ENCODE peak calls at places on chromosomes 1 and 21, in four cellular contexts. One of them, this sample, is unnamed.

GRCh38 chr1:52631759-52632331 is 1.1 kb upstream of the SHISAL2A start:
- DNase-seq in K562: peak
- DNase-seq in A549: no peak
- DNase-seq in HepG2: no peak
- DNase-seq in this sample: no peak

GRCh38 chr1:161810780-161811179 is 44.7 kb downstream of the ATF6 start:
- DNase-seq in K562: no peak
- DNase-seq in A549: no peak
- DNase-seq in HepG2: no peak
- DNase-seq in this sample: no peak

GRCh38 chr1:41773144-41773571 is 145.6 kb downstream of the HIVEP3 start:
- DNase-seq in K562: no peak
- DNase-seq in A549: no peak
- DNase-seq in HepG2: no peak
- DNase-seq in this sample: peak

GRCh38 chr1:238639861-238640260 is 746.5 kb upstream of the CHRM3 start:
- DNase-seq in K562: no peak
- DNase-seq in A549: no peak
- DNase-seq in HepG2: no peak
- DNase-seq in this sample: no peak

GRCh38 chr1:231576804-231577718 is 48.6 kb downstream of the TSNAX start:
- DNase-seq in K562: no peak
- DNase-seq in A549: peak
- DNase-seq in HepG2: peak
- DNase-seq in this sample: no peak

GRCh38 chr1:212471891-212472675 is 39.4 kb downstream of the NENF start:
- DNase-seq in K562: no peak
- DNase-seq in A549: no peak
- DNase-seq in HepG2: no peak
- DNase-seq in this sample: no peak

GRCh38 chr21:31706562-31706961 is 25.4 kb downstream of the SCAF4 start:
- DNase-seq in K562: no peak
- DNase-seq in A549: no peak
- DNase-seq in HepG2: no peak
- DNase-seq in this sample: no peak

GRCh38 chr1:3775498-3776230 is 3.1 kb downstream of the SMIM1 start:
- DNase-seq in K562: peak
- DNase-seq in A549: peak
- DNase-seq in HepG2: peak
- DNase-seq in this sample: peak

GRCh38 chr1:119582801-119583200 is 65.3 kb downstream of the ZNF697 start:
- DNase-seq in K562: peak
- DNase-seq in A549: peak
- DNase-seq in HepG2: peak
- DNase-seq in this sample: peak

GRCh38 chr1:110643886-110644285 is 30.9 kb downstream of the KCNA3 start:
- DNase-seq in K562: no peak
- DNase-seq in A549: no peak
- DNase-seq in HepG2: no peak
- DNase-seq in this sample: no peak

GRCh38 chr1:18528616-18529015 is 47.9 kb downstream of the KLHDC7A start:
- DNase-seq in K562: peak
- DNase-seq in A549: no peak
- DNase-seq in HepG2: no peak
- DNase-seq in this sample: no peak

GRCh38 chr1:43839056-43839455 is 94.5 kb upstream of the ARTN start:
- DNase-seq in K562: no peak
- DNase-seq in A549: no peak
- DNase-seq in HepG2: no peak
- DNase-seq in this sample: no peak

GRCh38 chr1:116203936-116204335 is 92.7 kb downstream of the MAB21L3 start:
- DNase-seq in K562: no peak
- DNase-seq in A549: no peak
- DNase-seq in HepG2: no peak
- DNase-seq in this sample: no peak

GRCh38 chr1:226589008-226589733 is 40.6 kb downstream of the STUM start:
- DNase-seq in K562: no peak
- DNase-seq in A549: no peak
- DNase-seq in HepG2: no peak
- DNase-seq in this sample: no peak

GRCh38 chr1:37858931-37859506 is 373 bp downstream of the MTF1 start:
- DNase-seq in K562: no peak
- DNase-seq in A549: no peak
- DNase-seq in HepG2: no peak
- DNase-seq in this sample: peak

GRCh38 chr1:37002898-37003297 is 31.4 kb downstream of the GRIK3 start:
- DNase-seq in K562: no peak
- DNase-seq in A549: no peak
- DNase-seq in HepG2: no peak
- DNase-seq in this sample: no peak

DNA sequence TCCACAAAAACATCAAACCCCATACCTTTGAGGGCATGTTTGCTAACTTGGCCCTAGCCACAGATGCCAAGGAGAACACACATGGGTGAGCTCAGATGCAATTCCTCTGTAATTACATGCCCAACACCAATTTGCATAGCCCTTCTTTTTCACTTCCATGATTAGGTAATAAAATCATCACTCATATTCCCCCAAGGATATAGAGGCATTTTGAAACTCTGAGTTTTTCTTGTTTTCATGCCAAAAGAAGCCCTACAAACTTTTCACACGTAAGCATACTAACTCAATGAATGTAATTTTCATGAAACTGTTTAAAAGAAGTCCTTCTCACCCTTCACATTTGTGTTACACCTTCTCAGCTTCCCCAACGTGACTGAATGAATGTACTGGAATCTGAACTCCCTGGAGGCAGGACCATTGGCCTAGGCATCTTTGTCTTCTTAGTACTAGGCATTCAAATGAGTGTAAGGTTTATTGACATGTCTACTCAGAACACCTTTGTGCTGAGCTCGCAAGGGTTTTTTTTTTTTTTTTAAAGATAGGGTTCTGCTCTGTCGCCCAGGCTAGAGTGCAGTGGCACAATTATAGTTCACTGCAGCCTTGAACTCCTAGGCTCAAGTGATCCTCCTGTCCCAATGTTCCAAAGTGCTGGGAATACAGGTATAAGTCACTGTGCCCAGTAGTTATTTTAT is 31.0 kb downstream of the FBXO42 start:
- DNase-seq in K562: no peak
- DNase-seq in A549: no peak
- DNase-seq in HepG2: peak
- DNase-seq in this sample: no peak
- TF ChIP-seq MAZ in K562: no peak
- TF ChIP-seq MAZ in A549: no peak
- TF ChIP-seq MAZ in HepG2: no peak
- TF ChIP-seq MAZ in this sample: no peak

GRCh38 chr1:211349730-211350129 is 23.1 kb downstream of the TRAF5 start:
- DNase-seq in K562: no peak
- DNase-seq in A549: no peak
- DNase-seq in HepG2: no peak
- DNase-seq in this sample: no peak
- TF ChIP-seq MAZ in K562: no peak
- TF ChIP-seq MAZ in A549: no peak
- TF ChIP-seq MAZ in HepG2: no peak
- TF ChIP-seq MAZ in this sample: no peak

DNA sequence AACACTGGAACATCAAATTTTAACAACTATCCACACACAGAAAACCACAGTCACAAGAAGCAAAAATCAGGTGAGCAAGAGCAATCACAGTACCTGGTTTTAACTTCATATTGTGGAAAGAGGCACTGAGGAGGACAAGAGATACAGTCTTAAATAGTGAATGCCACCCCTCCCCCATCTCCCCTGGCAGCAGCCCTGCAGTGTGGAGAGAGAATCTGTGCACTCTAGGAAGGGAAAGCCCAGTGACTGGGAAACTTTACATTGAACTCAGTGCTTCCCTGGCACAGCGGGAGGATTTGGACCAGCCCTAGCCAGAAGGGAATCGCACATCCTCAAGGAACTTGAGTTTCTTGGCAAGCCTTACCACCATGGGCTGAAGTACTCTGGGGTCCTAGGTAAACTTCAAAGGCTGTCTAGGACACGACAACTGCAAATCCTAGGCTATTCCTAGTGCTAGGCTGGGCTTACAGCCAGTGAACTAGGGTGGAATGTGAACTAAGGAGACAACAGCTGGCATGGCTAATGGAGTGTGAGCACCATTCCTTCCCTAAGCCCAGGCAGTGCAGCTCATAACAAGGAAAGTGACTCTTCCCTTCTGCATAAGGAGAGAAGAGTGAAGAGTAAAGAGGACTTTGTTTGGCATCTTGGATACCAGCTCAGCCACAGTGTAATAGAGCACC is 88.3 kb downstream of the COL24A1 start:
- DNase-seq in K562: no peak
- DNase-seq in A549: no peak
- DNase-seq in HepG2: no peak
- DNase-seq in this sample: peak
- TF ChIP-seq MAZ in K562: no peak
- TF ChIP-seq MAZ in A549: no peak
- TF ChIP-seq MAZ in HepG2: no peak
- TF ChIP-seq MAZ in this sample: no peak

GRCh38 chr1:89800718-89801117 is 20.1 kb upstream of the LRRC8D start:
- DNase-seq in K562: no peak
- DNase-seq in A549: no peak
- DNase-seq in HepG2: no peak
- DNase-seq in this sample: no peak
- TF ChIP-seq MAZ in K562: no peak
- TF ChIP-seq MAZ in A549: no peak
- TF ChIP-seq MAZ in HepG2: no peak
- TF ChIP-seq MAZ in this sample: no peak

DNA sequence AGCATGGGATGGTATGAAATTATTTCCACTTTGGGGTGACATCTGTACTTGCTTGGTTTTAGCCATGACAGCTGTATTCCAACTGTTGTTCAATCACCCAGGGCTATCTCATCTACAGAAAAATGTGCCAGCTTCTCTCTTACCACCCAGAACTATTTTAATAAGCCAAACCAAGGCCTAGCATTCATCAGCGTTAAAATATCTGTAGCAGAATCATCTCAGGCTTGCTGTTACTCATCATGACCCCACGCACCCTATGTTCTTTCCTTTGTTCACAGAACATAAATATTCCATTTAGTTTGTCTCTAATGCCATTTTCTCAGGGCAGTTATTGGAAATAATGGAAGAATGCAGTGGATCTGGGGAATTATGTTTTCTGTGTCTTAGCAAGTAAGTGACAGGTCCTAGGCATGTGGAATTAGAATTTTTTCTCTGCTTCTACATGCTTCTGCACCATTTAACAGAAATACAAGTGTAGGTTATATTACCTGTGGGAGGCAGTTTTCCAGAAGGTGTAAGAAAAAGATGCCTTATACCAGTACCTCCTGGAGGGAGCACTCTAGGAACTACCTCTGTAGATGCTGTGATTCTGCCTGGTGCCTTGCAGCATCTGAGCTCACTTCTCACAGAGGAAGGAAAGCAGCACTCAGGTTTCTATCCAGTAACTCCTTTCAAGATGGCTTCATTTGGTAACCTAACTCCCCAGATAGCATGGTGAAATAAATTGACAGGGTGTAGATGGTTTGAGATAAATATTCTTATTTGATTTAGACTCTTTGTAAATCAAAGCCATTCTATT is 50.1 kb downstream of the GIPC2 start:
- DNase-seq in K562: no peak
- DNase-seq in A549: no peak
- DNase-seq in HepG2: no peak
- DNase-seq in this sample: peak
- TF ChIP-seq MAZ in K562: no peak
- TF ChIP-seq MAZ in A549: no peak
- TF ChIP-seq MAZ in HepG2: no peak
- TF ChIP-seq MAZ in this sample: no peak

GRCh38 chr1:10678395-10678794 is 118.1 kb downstream of the CASZ1 start:
- DNase-seq in K562: no peak
- DNase-seq in A549: no peak
- DNase-seq in HepG2: no peak
- DNase-seq in this sample: no peak

GRCh38 chr1:10678852-10679251 is 117.6 kb downstream of the CASZ1 start:
- DNase-seq in K562: no peak
- DNase-seq in A549: no peak
- DNase-seq in HepG2: no peak
- DNase-seq in this sample: no peak

GRCh38 chr1:10681296-10682113 is 114.9 kb downstream of the CASZ1 start:
- DNase-seq in K562: no peak
- DNase-seq in A549: no peak
- DNase-seq in HepG2: peak
- DNase-seq in this sample: no peak

GRCh38 chr1:10680487-10680886 is 116.0 kb downstream of the CASZ1 start:
- DNase-seq in K562: no peak
- DNase-seq in A549: no peak
- DNase-seq in HepG2: no peak
- DNase-seq in this sample: no peak

GRCh38 chr1:10679521-10680220 is 116.8 kb downstream of the CASZ1 start:
- DNase-seq in K562: peak
- DNase-seq in A549: peak
- DNase-seq in HepG2: peak
- DNase-seq in this sample: peak
- TF ChIP-seq MAZ in K562: no peak
- TF ChIP-seq MAZ in A549: no peak
- TF ChIP-seq MAZ in HepG2: no peak
- TF ChIP-seq MAZ in this sample: no peak

GRCh38 chr1:58739851-58740466 is 40.1 kb upstream of the MYSM1 start:
- DNase-seq in K562: peak
- DNase-seq in A549: peak
- DNase-seq in HepG2: peak
- DNase-seq in this sample: peak

GRCh38 chr1:58735591-58735990 is 35.7 kb upstream of the MYSM1 start:
- DNase-seq in K562: no peak
- DNase-seq in A549: no peak
- DNase-seq in HepG2: no peak
- DNase-seq in this sample: no peak

GRCh38 chr1:58741689-58742553 is 41.9 kb downstream of the JUN start:
- DNase-seq in K562: no peak
- DNase-seq in A549: no peak
- DNase-seq in HepG2: no peak
- DNase-seq in this sample: no peak

GRCh38 chr1:58734630-58735029 is 34.8 kb upstream of the MYSM1 start:
- DNase-seq in K562: no peak
- DNase-seq in A549: no peak
- DNase-seq in HepG2: no peak
- DNase-seq in this sample: no peak

GRCh38 chr1:58738873-58739272 is 39.0 kb upstream of the MYSM1 start:
- DNase-seq in K562: no peak
- DNase-seq in A549: no peak
- DNase-seq in HepG2: no peak
- DNase-seq in this sample: no peak
- TF ChIP-seq MAZ in K562: no peak
- TF ChIP-seq MAZ in A549: no peak
- TF ChIP-seq MAZ in HepG2: no peak
- TF ChIP-seq MAZ in this sample: no peak

GRCh38 chr1:160161965-160162705 is 10.7 kb downstream of the ATP1A4 start:
- DNase-seq in K562: peak
- DNase-seq in A549: peak
- DNase-seq in HepG2: peak
- DNase-seq in this sample: peak
- TF ChIP-seq MAZ in K562: no peak
- TF ChIP-seq MAZ in A549: no peak
- TF ChIP-seq MAZ in HepG2: no peak
- TF ChIP-seq MAZ in this sample: no peak

This sample was measured in IMR-90.